ENCODE peak calls at places on chromosomes 11 and 22, in five cellular contexts. E, F, C, N and A are unnamed samples.

GRCh38 chr11:107859459-107860239 is 1.1 kb upstream of the SLC35F2 start:
- DNase-seq in C (peak), E (no peak), F (peak), N (peak), A (no peak)

GRCh38 chr11:1744137-1744878 is 6.1 kb downstream of the IFITM10 start:
- DNase-seq in N (no peak), C (no peak), F (peak), E (no peak), A (no peak)

GRCh38 chr11:69414773-69415187 is 66.7 kb upstream of the LINC01488 start:
- DNase-seq in C (no peak), E (no peak), F (no peak), N (no peak), A (no peak)

GRCh38 chr11:74255741-74256369 is 55.6 kb downstream of the P4HA3 start:
- DNase-seq in C (no peak), E (peak), N (peak), F (no peak), A (peak)

GRCh38 chr11:124752471-124753100 is 531 bp upstream of the VSIG2 start:
- DNase-seq in N (no peak), C (no peak), E (no peak), F (no peak), A (no peak)

GRCh38 chr22:11616811-11617210 is 3911.2 kb upstream of the OR11H1 start:
- DNase-seq in C (no peak), E (no peak), F (no peak), N (no peak), A (no peak)

GRCh38 chr11:63536669-63537292 is at the start of gene PLAAT4:
- DNase-seq in C (no peak), F (peak), N (no peak), E (peak), A (no peak)

GRCh38 chr11:120147094-120147949 is 9.4 kb upstream of the TRIM29 start:
- DNase-seq in E (no peak), N (no peak), C (no peak), F (no peak), A (no peak)

GRCh38 chr11:129277216-129277838 is 85.2 kb upstream of the ARHGAP32 start:
- DNase-seq in C (no peak), F (no peak), E (no peak), N (no peak), A (no peak)

GRCh38 chr11:3861698-3862097 is 6.2 kb downstream of the STIM1 start:
- DNase-seq in C (no peak), N (no peak), F (no peak), E (no peak), A (no peak)

GRCh38 chr11:74473382-74474201 is 6.2 kb upstream of the KCNE3 start:
- DNase-seq in F (no peak), C (no peak), N (no peak), E (no peak), A (no peak)

GRCh38 chr11:107102692-107103463 is 84.6 kb upstream of the GUCY1A2 start:
- DNase-seq in C (no peak), F (no peak), N (peak), E (no peak), A (no peak)

GRCh38 chr11:104653011-104653806 is 245.1 kb downstream of the CASP12 start:
- DNase-seq in E (peak), C (no peak), F (no peak), N (no peak), A (no peak)

GRCh38 chr22:44586337-44586990 is 88.4 kb upstream of the RTL6 start:
- DNase-seq in C (no peak), N (no peak), F (peak), E (no peak), A (no peak)

GRCh38 chr11:73866095-73866579 is 10.5 kb downstream of the COA4 start:
- DNase-seq in C (no peak), N (no peak), E (no peak), F (no peak), A (no peak)